ENCODE peak calls at places on chromosomes 4 and X, in nine cellular contexts. E is substantia nigra; F is activated gamma-delta T cell treated with Interleukin-2 at 50 U/mL for 16 hours; T is lung microvascular endothelial cell; G is neural crest cell; U is vagina; K is retina; Z is mucosa of descending colon; N is activated CD8-positive, alpha-beta memory T cell treated with anti-CD3 and anti-CD28 coated beads, Interleukin-2, amount 50 U/mL, for 48 hours. W is an unnamed sample.

GRCh38 chr4:128519163-128519810 is 231.7 kb upstream of the PGRMC2 start:
- DNase-seq in K (no peak), N (no peak), Z (no peak), T (peak; percentile 88), E (no peak), F (no peak), G (no peak), U (no peak), W (no peak)

GRCh38 chrX:3231766-3232165 is 114.7 kb downstream of the MXRA5 start:
- DNase-seq in E (no peak), F (no peak), N (no peak), Z (no peak), U (no peak), G (no peak), T (no peak), K (no peak), W (no peak)

GRCh38 chr4:170538821-170539473 is 449.2 kb upstream of the AADAT start:
- DNase-seq in F (no peak), U (no peak), G (no peak), Z (no peak), N (no peak), E (no peak), K (no peak), T (no peak), W (no peak)

GRCh38 chr4:16573744-16574143 is 324.7 kb downstream of the LDB2 start:
- DNase-seq in F (no peak), G (no peak), N (no peak), E (no peak), Z (no peak), T (peak; percentile 57), U (no peak), K (no peak), W (no peak)

GRCh38 chrX:150150081-150150779 is 211.9 kb upstream of the EOLA2 start:
- DNase-seq in U (no peak), F (no peak), K (no peak), E (no peak), G (no peak), N (no peak), T (peak; percentile 44), Z (no peak), W (no peak)

GRCh38 chr4:99722006-99722405 is 64.4 kb upstream of the C4orf54 start:
- DNase-seq in E (no peak), U (no peak), K (no peak), F (no peak), Z (no peak), N (no peak), G (no peak), T (no peak), W (no peak)

GRCh38 chr4:37685726-37686372 is 327 bp downstream of the RELL1 start:
- DNase-seq in F (peak; percentile 43), T (no peak), U (no peak), K (peak; percentile 92), G (no peak), E (no peak), Z (no peak), N (peak; percentile 75), W (no peak)

GRCh38 chr4:80452768-80453167 is 117.2 kb downstream of the CFAP299 start:
- DNase-seq in E (no peak), Z (no peak), G (no peak), F (no peak), T (no peak), K (no peak), U (no peak), N (no peak), W (no peak)

GRCh38 chr4:56147371-56147770 is 198.6 kb downstream of the CEP135 start:
- DNase-seq in U (no peak), F (no peak), K (no peak), E (no peak), Z (no peak), G (no peak), T (no peak), N (no peak), W (no peak)